ENCODE peak calls at places on chromosomes 5 and 9, in ten cellular contexts. I is left ventricle myocardium inferior, C is ovary, N is prostate gland, J is GM12878, R is lower lobe of right lung, S is K562, U is tibial nerve, B is mammary epithelial cell, K is gastrocnemius medialis. Q is an unnamed sample. For H3K36me3, the result is how much of the 10 kb centered on the place peaks cover.

GRCh38 chr9:33081128-33081851 is 4.8 kb upstream of the SMU1 start:
- DNase-seq in K (peak), R (no peak), J (peak), C (no peak), I (peak), U (no peak), S (peak), N (peak), B (peak), Q (peak)

GRCh38 chr5:138338411-138339085 is 482 bp downstream of the FAM53C start:
- DNase-seq in C (no peak), I (no peak), J (no peak), S (no peak), N (no peak), R (no peak), U (no peak), B (no peak), K (no peak), Q (no peak)

GRCh38 chr5:142737169-142737568 is 33.0 kb upstream of the ARHGAP26 start:
- DNase-seq in S (no peak), N (no peak), U (no peak), C (no peak), B (no peak), K (no peak), J (no peak), I (no peak), R (no peak), Q (no peak)

GRCh38 chr5:131630208-131630962 is 4.6 kb downstream of the RAPGEF6 start:
- DNase-seq in B (peak), J (no peak), I (no peak), N (no peak), K (no peak), R (no peak), U (no peak), C (no peak), S (peak), Q (no peak)

GRCh38 chr9:5531251-5531972 is 21.1 kb downstream of the PDCD1LG2 start:
- DNase-seq in B (no peak), K (no peak), J (no peak), S (no peak), C (no peak), U (no peak), R (no peak), N (no peak), I (no peak), Q (no peak)

GRCh38 chr9:97413462-97413861 is 1.6 kb downstream of the TDRD7 start:
- DNase-seq in S (no peak), B (no peak), K (no peak), C (no peak), U (no peak), I (no peak), R (no peak), N (no peak), J (no peak), Q (no peak)

GRCh38 chr9:27489087-27489876 is 34.8 kb upstream of the IFNK start:
- DNase-seq in B (no peak), S (no peak), N (no peak), R (no peak), C (no peak), U (no peak), I (no peak), J (peak), K (no peak), Q (no peak)

GRCh38 chr9:94952553-94953373 is 226.3 kb downstream of the AOPEP start:
- DNase-seq in K (no peak), B (peak), R (no peak), U (no peak), I (no peak), N (no peak), J (peak), C (peak), S (no peak), Q (no peak)

GRCh38 chr9:34555435-34556230 is 32.8 kb upstream of the ENHO start:
- DNase-seq in I (no peak), C (no peak), B (no peak), U (no peak), R (no peak), J (no peak), N (no peak), S (no peak), K (no peak), Q (no peak)

GRCh38 chr9:29575219-29575618 is 2001.9 kb upstream of the C9orf72 start:
- DNase-seq in B (no peak), U (no peak), C (no peak), J (no peak), N (no peak), K (no peak), I (no peak), S (no peak), R (no peak), Q (no peak)

GRCh38 chr5:58890265-58890664 is 307.4 kb downstream of the RAB3C start:
- DNase-seq in U (no peak), J (no peak), B (no peak), N (no peak), K (no peak), C (peak), S (no peak), R (no peak), I (peak), Q (no peak)

GRCh38 chr9:36609306-36609705 is 36.6 kb downstream of the MELK start:
- DNase-seq in K (no peak), J (no peak), U (no peak), C (no peak), N (no peak), I (no peak), S (peak), R (no peak), B (no peak), Q (no peak)
- H3K36me3 ChIP-seq in K (under half), J (under half), U (under half), C (under half), N (under half), I (under half), S (half or more), R (under half), B (under half), Q (under half)

DNA sequence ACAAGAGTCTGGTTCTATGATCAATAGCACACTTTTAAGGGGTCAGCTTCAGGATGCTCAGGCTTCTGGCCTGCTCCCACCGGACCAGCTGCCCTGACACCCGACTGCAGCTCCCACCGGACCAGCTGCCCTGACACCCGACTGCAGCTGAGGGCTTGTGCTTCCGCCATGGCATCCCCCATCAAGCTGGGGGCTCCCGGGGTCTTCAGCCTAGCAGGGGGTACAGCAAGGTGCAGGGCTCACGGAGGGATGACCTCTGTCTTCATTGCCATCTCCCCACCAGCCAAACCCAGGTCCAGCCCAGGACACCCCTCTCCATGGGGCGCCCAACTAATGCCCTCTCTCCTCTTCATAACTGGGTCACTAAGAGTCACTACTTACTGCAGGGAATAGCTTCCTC is 1.9 kb downstream of the FLT4 start:
- DNase-seq in J (no peak), B (no peak), I (no peak), U (no peak), N (no peak), S (no peak), K (no peak), R (no peak), C (no peak), Q (no peak)
- TF ChIP-seq CTCF in J (no peak), B (no peak), I (no peak), U (no peak), N (no peak), S (no peak), K (no peak), R (no peak), C (no peak), Q (no peak)

GRCh38 chr9:36210722-36211121 is 20.0 kb downstream of the CLTA start:
- DNase-seq in C (no peak), I (no peak), R (no peak), K (no peak), S (no peak), U (no peak), B (no peak), N (no peak), J (no peak), Q (no peak)
- H3K36me3 ChIP-seq in C (under half), I (half or more), R (half or more), K (under half), S (half or more), U (half or more), B (under half), N (under half), J (half or more), Q (half or more)

GRCh38 chr9:114157516-114158176 is 2.3 kb downstream of the COL27A1 start:
- DNase-seq in N (no peak), J (no peak), S (no peak), K (no peak), C (no peak), U (no peak), I (no peak), R (no peak), B (peak), Q (no peak)

GRCh38 chr9:114155263-114155966 is at the start of gene COL27A1:
- DNase-seq in N (peak), K (peak), B (peak), U (peak), R (peak), I (peak), S (peak), C (peak), J (no peak), Q (no peak)

GRCh38 chr9:114155967-114156294 is 594 bp downstream of the COL27A1 start:
- DNase-seq in R (no peak), B (no peak), J (no peak), N (no peak), I (no peak), K (no peak), C (peak), S (no peak), U (no peak), Q (no peak)

GRCh38 chr9:114156311-114156657 is 947 bp downstream of the COL27A1 start:
- DNase-seq in I (no peak), R (no peak), N (no peak), U (no peak), K (peak), J (no peak), C (no peak), S (no peak), B (no peak), Q (no peak)

GRCh38 chr9:114156658-114157421 is 1.5 kb downstream of the COL27A1 start:
- DNase-seq in I (peak), C (peak), N (peak), J (no peak), S (no peak), U (peak), B (peak), R (peak), K (no peak), Q (no peak)
- TF ChIP-seq CTCF in I (no peak), C (no peak), N (no peak), J (no peak), S (no peak), U (no peak), B (no peak), R (no peak), K (no peak), Q (no peak)

DNA sequence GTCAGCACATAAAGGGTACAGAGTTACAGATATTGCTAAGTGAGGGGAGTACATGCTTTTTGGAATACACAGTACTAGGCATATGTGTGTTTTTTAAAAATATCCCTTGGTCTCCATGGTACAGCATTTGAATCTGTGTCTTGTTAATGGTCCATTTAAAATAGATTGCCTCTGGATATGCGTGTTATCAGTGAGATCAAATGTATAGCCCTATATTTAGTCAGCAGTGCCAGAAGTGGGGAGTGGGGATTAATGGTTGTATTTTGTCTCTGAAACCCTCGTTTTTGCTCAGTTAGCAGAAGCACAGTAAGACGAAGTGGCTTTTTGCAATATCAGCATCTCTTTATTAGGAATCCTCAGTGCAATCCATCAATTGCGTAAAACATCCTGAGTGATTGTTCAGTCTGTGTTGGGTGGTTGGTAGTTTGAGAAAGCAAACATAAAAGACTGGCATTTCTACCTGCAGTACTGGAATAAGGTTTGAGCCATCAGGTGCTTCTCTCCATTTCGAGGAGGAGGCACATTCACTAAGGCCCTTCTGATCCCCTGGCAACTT is 19.0 kb downstream of the SKP2 start:
- DNase-seq in B (no peak), I (no peak), R (no peak), N (no peak), C (no peak), K (no peak), U (no peak), S (no peak), J (no peak), Q (no peak)
- H3K36me3 ChIP-seq in B (under half), I (half or more), R (half or more), N (under half), C (under half), K (under half), U (half or more), S (half or more), J (under half), Q (under half)

GRCh38 chr5:39716532-39716971 is 291.8 kb upstream of the DAB2 start:
- DNase-seq in R (no peak), K (no peak), N (no peak), B (peak), J (no peak), U (no peak), C (no peak), I (no peak), S (peak), Q (peak)
- TF ChIP-seq CTCF in R (peak), K (no peak), N (peak), B (peak), J (peak), U (peak), C (no peak), I (peak), S (peak), Q (peak)

GRCh38 chr9:122015165-122015821 is 77.8 kb downstream of the TTLL11 start:
- DNase-seq in I (no peak), U (no peak), S (no peak), B (no peak), C (no peak), R (no peak), K (peak), J (no peak), N (no peak), Q (no peak)
- H3K36me3 ChIP-seq in I (under half), U (under half), S (under half), B (under half), C (under half), R (under half), K (under half), J (under half), N (under half), Q (under half)

GRCh38 chr9:70232476-70232875 is 26.3 kb upstream of the SMC5 start:
- DNase-seq in R (no peak), C (no peak), S (no peak), K (no peak), J (no peak), B (no peak), I (no peak), N (no peak), U (no peak), Q (no peak)

GRCh38 chr9:70229579-70229978 is 29.2 kb upstream of the SMC5 start:
- DNase-seq in I (no peak), K (no peak), J (no peak), R (no peak), U (no peak), B (peak), C (no peak), N (no peak), S (peak), Q (no peak)

GRCh38 chr9:70228098-70228497 is 30.7 kb upstream of the SMC5 start:
- DNase-seq in C (no peak), S (no peak), I (no peak), U (no peak), N (no peak), B (no peak), K (no peak), J (no peak), R (no peak), Q (no peak)

GRCh38 chr9:70229026-70229425 is 29.8 kb upstream of the SMC5 start:
- DNase-seq in J (no peak), N (no peak), C (peak), B (no peak), R (no peak), U (no peak), K (no peak), S (no peak), I (no peak), Q (no peak)
- TF ChIP-seq CTCF in J (no peak), N (no peak), C (no peak), B (no peak), R (no peak), U (no peak), K (no peak), S (no peak), I (peak), Q (no peak)

DNA sequence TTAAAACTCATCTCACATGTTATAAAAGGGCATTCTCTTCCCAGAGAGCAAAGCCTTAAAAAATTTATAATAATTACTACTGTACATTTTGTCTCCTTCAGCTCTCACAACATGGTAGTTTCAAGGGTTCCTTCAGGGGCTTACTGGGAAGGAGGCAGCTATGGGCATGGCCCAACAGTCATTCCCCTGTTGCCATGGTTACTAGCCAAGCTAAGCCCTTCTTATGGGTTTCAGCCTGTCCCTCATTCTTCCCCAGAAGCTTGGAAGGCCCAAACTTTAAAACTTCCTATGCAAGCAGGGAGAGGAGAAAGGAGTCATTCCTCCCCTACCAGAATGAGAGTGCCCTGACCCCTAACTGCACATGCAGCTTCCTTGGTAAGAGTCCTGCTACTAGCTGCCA is 82.2 kb upstream of the CNTLN start:
- DNase-seq in J (no peak), C (no peak), B (no peak), I (no peak), K (no peak), U (no peak), R (no peak), N (no peak), S (no peak), Q (no peak)
- H3K36me3 ChIP-seq in J (under half), C (under half), B (under half), I (under half), K (under half), U (under half), R (under half), N (under half), S (under half), Q (under half)

DNA sequence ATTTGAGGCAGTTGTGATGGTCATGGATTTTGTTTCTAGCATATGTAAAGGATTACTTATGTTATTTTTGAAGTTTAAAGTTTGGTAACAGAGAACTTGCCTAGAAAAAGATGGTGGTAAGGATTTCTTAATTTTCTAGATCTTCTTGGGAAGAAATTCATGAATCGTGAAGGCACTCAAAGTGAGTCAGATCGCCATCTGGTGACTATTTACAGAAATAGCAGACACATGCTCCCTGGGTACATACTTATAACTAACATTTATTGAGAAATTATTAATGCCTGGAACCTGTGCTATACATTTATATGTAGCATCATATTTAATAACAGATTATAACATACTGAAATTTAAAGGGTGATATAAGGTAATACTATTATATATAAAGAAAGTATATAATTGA is 299.7 kb downstream of the IZUMO3 start:
- DNase-seq in U (no peak), R (no peak), S (no peak), B (peak), K (no peak), N (no peak), J (no peak), I (no peak), C (no peak), Q (no peak)
- TF ChIP-seq CTCF in U (no peak), R (peak), S (no peak), B (peak), K (no peak), N (no peak), J (peak), I (no peak), C (no peak), Q (peak)